ENCODE peak calls at places on chromosomes 13 and 19, in nine cellular contexts. E is amygdala, U is NCI-H345, Y is NCI-H2081, J is left ventricle myocardium superior, R is heart right ventricle, C is PC-3, A is GM19239, Z is AG04449. G is an unnamed sample.

GRCh38 chr13:101449971-101450748 is 2.3 kb upstream of the ITGBL1 start:
- DNase-seq in A (no peak), U (no peak), Z (peak; percentile 52), E (no peak), C (peak; percentile 93), R (no peak), Y (no peak), J (no peak), G (peak; percentile 67)

GRCh38 chr19:27748551-27749152 is 1464.3 kb downstream of the UQCRFS1 start:
- DNase-seq in E (no peak), J (no peak), C (no peak), A (no peak), U (no peak), Y (no peak), R (no peak), Z (no peak), G (no peak)

GRCh38 chr13:89695343-89696257 is 1651.9 kb upstream of the MIR17HG start:
- DNase-seq in J (no peak), A (no peak), U (peak; percentile 40), E (no peak), R (peak; percentile 13), Y (peak; percentile 67), C (peak; percentile 75), Z (no peak), G (peak; percentile 87)

GRCh38 chr19:29678484-29679106 is 13.3 kb downstream of the PLEKHF1 start:
- DNase-seq in J (peak; percentile 93), Y (no peak), Z (no peak), U (no peak), C (no peak), R (peak; percentile 57), A (no peak), E (no peak), G (no peak)

GRCh38 chr19:38003427-38004099 is 96.6 kb downstream of the SIPA1L3 start:
- DNase-seq in Y (peak; percentile 96), C (peak; percentile 94), J (peak; percentile 76), R (peak; percentile 70), E (peak; percentile 23), A (no peak), U (peak; percentile 96), Z (peak; percentile 34), G (peak; percentile 91)

GRCh38 chr19:55962186-55962585 is 14.6 kb downstream of the NLRP8 start:
- DNase-seq in Z (no peak), E (no peak), C (peak; percentile 72), R (no peak), U (no peak), Y (no peak), A (no peak), J (no peak), G (no peak)

GRCh38 chr13:90683711-90684131 is 663.8 kb upstream of the MIR17HG start:
- DNase-seq in R (no peak), Y (no peak), A (no peak), C (no peak), Z (no peak), U (no peak), E (no peak), J (no peak), G (no peak)

GRCh38 chr19:55493052-55493649 is 4.9 kb downstream of the SSC5D start:
- DNase-seq in Y (no peak), A (no peak), C (no peak), R (peak; percentile 57), E (no peak), J (no peak), U (no peak), Z (no peak), G (no peak)

GRCh38 chr19:17079710-17080440 is 4.3 kb downstream of the MYO9B start:
- DNase-seq in R (peak; percentile 76), A (peak; percentile 65), E (peak; percentile 63), J (peak; percentile 75), U (no peak), C (peak; percentile 96), Z (peak; percentile 95), Y (no peak), G (peak; percentile 78)

GRCh38 chr13:25584975-25585374 is 213.2 kb downstream of the ATP8A2 start:
- DNase-seq in R (no peak), Z (no peak), A (no peak), Y (no peak), E (no peak), C (no peak), J (no peak), U (peak; percentile 15), G (no peak)

GRCh38 chr19:30647891-30648290 is 275.7 kb downstream of the ZNF536 start:
- DNase-seq in U (no peak), A (no peak), R (no peak), J (no peak), E (no peak), C (no peak), Z (no peak), Y (no peak), G (no peak)

GRCh38 chr19:29524912-29525870 is 603 bp upstream of the VSTM2B start:
- DNase-seq in A (no peak), Y (no peak), E (no peak), J (no peak), U (peak; percentile 74), Z (no peak), R (no peak), C (no peak), G (no peak)

GRCh38 chr13:58087566-58087965 is 456.0 kb downstream of the PCDH17 start:
- DNase-seq in C (peak; percentile 2), R (no peak), U (no peak), A (no peak), J (no peak), Z (no peak), E (no peak), Y (no peak), G (peak; percentile 29)

GRCh38 chr19:18763674-18764590 is 27.2 kb downstream of the COMP start:
- DNase-seq in R (no peak), Z (peak; percentile 31), A (no peak), E (no peak), J (no peak), C (peak; percentile 82), Y (peak; percentile 39), U (no peak), G (peak; percentile 25)

GRCh38 chr13:111906306-111906705 is 160.6 kb upstream of the SOX1 start:
- DNase-seq in E (no peak), U (no peak), Y (no peak), J (no peak), C (no peak), R (no peak), A (no peak), Z (no peak), G (no peak)

GRCh38 chr19:7831452-7831851 is 1.4 kb downstream of the EVI5L start:
- DNase-seq in J (no peak), R (no peak), A (no peak), E (no peak), Y (no peak), Z (no peak), U (no peak), C (peak; percentile 76), G (peak; percentile 65)

GRCh38 chr19:18202759-18203407 is 959 bp downstream of the RAB3A start:
- DNase-seq in A (no peak), C (peak; percentile 18), Y (peak; percentile 41), Z (no peak), E (no peak), R (peak; percentile 24), U (no peak), J (peak; percentile 62), G (no peak)

GRCh38 chr19:18743281-18743825 is 47.8 kb downstream of the COMP start:
- DNase-seq in Z (no peak), R (peak; percentile 67), E (no peak), C (no peak), Y (no peak), U (no peak), A (no peak), J (peak; percentile 87), G (no peak)

GRCh38 chr19:49595006-49595818 is 4.2 kb downstream of the PRR12 start:
- DNase-seq in E (no peak), U (no peak), J (no peak), R (no peak), A (no peak), Z (no peak), C (no peak), Y (no peak), G (no peak)

GRCh38 chr19:51440846-51441409 is 17.3 kb downstream of the SIGLEC8 start:
- DNase-seq in U (no peak), J (no peak), Y (no peak), E (no peak), A (no peak), R (no peak), Z (no peak), C (peak; percentile 48), G (no peak)

GRCh38 chr13:87661471-87661870 is 9.7 kb upstream of the SLITRK5 start:
- DNase-seq in A (no peak), C (peak; percentile 70), U (peak; percentile 30), Z (no peak), Y (peak; percentile 46), J (no peak), R (no peak), E (no peak), G (no peak)

GRCh38 chr13:114222461-114222968 is 12.2 kb upstream of the CDC16 start:
- DNase-seq in Z (no peak), Y (no peak), A (no peak), C (no peak), J (peak; percentile 43), U (no peak), R (no peak), E (no peak), G (no peak)

GRCh38 chr19:50516859-50517703 is 3.4 kb upstream of the ASPDH start:
- DNase-seq in U (no peak), A (no peak), J (peak; percentile 30), C (no peak), E (no peak), R (no peak), Z (no peak), Y (no peak), G (no peak)

GRCh38 chr13:51584731-51585191 is 499 bp downstream of the WDFY2 start:
- DNase-seq in Z (no peak), A (peak; percentile 25), C (peak; percentile 48), U (peak; percentile 46), E (peak; percentile 24), R (peak; percentile 46), J (peak; percentile 72), Y (peak; percentile 54), G (peak; percentile 75)

GRCh38 chr19:2491130-2491801 is 15.3 kb downstream of the GADD45B start:
- DNase-seq in U (peak; percentile 67), A (no peak), Z (peak; percentile 90), E (no peak), J (peak; percentile 44), C (peak; percentile 93), Y (peak; percentile 92), R (no peak), G (peak; percentile 86)

GRCh38 chr13:42645717-42646116 is 71.8 kb downstream of the TNFSF11 start:
- DNase-seq in J (no peak), R (no peak), Z (no peak), E (no peak), A (no peak), Y (no peak), U (no peak), C (no peak), G (no peak)

GRCh38 chr13:99690426-99691189 is 189.3 kb downstream of the TM9SF2 start:
- DNase-seq in Y (peak; percentile 54), J (no peak), C (no peak), Z (no peak), U (peak; percentile 56), A (no peak), E (no peak), R (no peak), G (no peak)

GRCh38 chr19:4379383-4380253 is 20.7 kb downstream of the SH3GL1 start:
- DNase-seq in E (no peak), Z (no peak), Y (peak; percentile 24), U (peak; percentile 59), J (no peak), R (no peak), C (peak; percentile 91), A (no peak), G (peak; percentile 76)

GRCh38 chr13:95243207-95243606 is 58.0 kb downstream of the ABCC4 start:
- DNase-seq in Y (no peak), U (no peak), A (no peak), Z (no peak), J (no peak), R (no peak), C (no peak), E (peak; percentile 13), G (no peak)

GRCh38 chr19:39144487-39145071 is 19.0 kb downstream of the PAK4 start:
- DNase-seq in Z (no peak), E (no peak), J (no peak), R (no peak), U (no peak), A (no peak), C (no peak), Y (no peak), G (peak; percentile 67)

GRCh38 chr13:46523972-46524737 is 28.8 kb upstream of the LRCH1 start:
- DNase-seq in J (no peak), Y (no peak), C (peak; percentile 7), U (no peak), E (no peak), Z (no peak), A (no peak), R (no peak), G (no peak)

G was measured in HT-29.